ENCODE peak calls at places on chromosomes 11 and 22, in eight cellular contexts. N is tibial artery; J is cardiac fibroblast; T is fibroblast of lung; Z is activated CD8-positive, alpha-beta T cell treated with anti-CD3 and anti-CD28 coated beads for 36 hours; X is fibroblast of pulmonary artery; O is PC-3; B is mucosa of descending colon. M is an unnamed sample.

GRCh38 chr11:100354736-100355135 is 332.4 kb upstream of the ARHGAP42 start:
- DNase-seq in B (no peak), J (no peak), T (no peak), O (peak; percentile 52), N (no peak), X (no peak), Z (no peak), M (no peak)

GRCh38 chr11:85042368-85042767 is 584.8 kb downstream of the DLG2 start:
- DNase-seq in X (no peak), J (no peak), N (no peak), B (no peak), Z (no peak), T (no peak), O (no peak), M (no peak)

GRCh38 chr11:62493801-62494200 is 52.8 kb downstream of the AHNAK start:
- DNase-seq in B (no peak), N (no peak), X (no peak), T (no peak), O (no peak), J (no peak), Z (no peak), M (no peak)

GRCh38 chr11:62242021-62242420 is at the start of gene SCGB1D2:
- DNase-seq in O (peak; percentile 94), Z (no peak), T (no peak), B (peak; percentile 1), N (no peak), J (no peak), X (no peak), M (no peak)

GRCh38 chr22:47210112-47210657 is 447.7 kb downstream of the TBC1D22A start:
- DNase-seq in N (no peak), J (no peak), O (no peak), B (no peak), Z (no peak), X (no peak), T (no peak), M (no peak)

GRCh38 chr11:57311109-57311936 is 13.4 kb downstream of the TNKS1BP1 start:
- DNase-seq in Z (peak; percentile 90), T (peak; percentile 99), O (peak; percentile 96), J (peak; percentile 98), B (peak; percentile 92), X (peak; percentile 98), N (peak; percentile 97), M (peak; percentile 93)

GRCh38 chr11:115941481-115941993 is 437.3 kb upstream of the CADM1 start:
- DNase-seq in X (peak; percentile 77), Z (peak; percentile 9), T (peak; percentile 93), N (peak; percentile 40), O (peak; percentile 39), J (peak; percentile 87), B (peak; percentile 29), M (no peak)

GRCh38 chr11:105706025-105706530 is 96.2 kb downstream of the GRIA4 start:
- DNase-seq in X (no peak), N (no peak), Z (no peak), T (no peak), J (no peak), B (no peak), O (no peak), M (no peak)

GRCh38 chr11:19472679-19473078 is 231.9 kb upstream of the E2F8 start:
- DNase-seq in B (no peak), Z (no peak), X (peak; percentile 40), T (no peak), J (peak; percentile 50), N (no peak), O (no peak), M (no peak)

GRCh38 chr11:63520606-63521170 is 14.8 kb downstream of the LGALS12 start:
- DNase-seq in O (peak; percentile 54), Z (no peak), B (no peak), X (no peak), N (no peak), T (no peak), J (peak; percentile 7), M (no peak)

GRCh38 chr11:22711880-22712279 is 45.5 kb downstream of the GAS2 start:
- DNase-seq in B (peak; percentile 86), O (no peak), T (no peak), N (no peak), Z (no peak), X (peak; percentile 4), J (peak; percentile 1), M (no peak)

GRCh38 chr11:4025248-4025956 is 69.2 kb upstream of the RRM1 start:
- DNase-seq in X (peak; percentile 93), B (no peak), T (peak; percentile 80), O (no peak), N (no peak), Z (no peak), J (peak; percentile 77), M (no peak)

GRCh38 chr11:110098645-110099044 is 5.5 kb downstream of the ZC3H12C start:
- DNase-seq in B (no peak), J (no peak), O (peak; percentile 85), N (no peak), X (no peak), T (no peak), Z (no peak), M (no peak)

GRCh38 chr11:82776377-82776776 is 42.7 kb upstream of the FAM181B start:
- DNase-seq in Z (no peak), X (no peak), T (no peak), O (peak; percentile 63), J (peak; percentile 2), N (no peak), B (no peak), M (no peak)

GRCh38 chr11:94676769-94677168 is 91.4 kb upstream of the AMOTL1 start:
- DNase-seq in N (no peak), O (peak; percentile 24), Z (no peak), X (no peak), B (no peak), J (no peak), T (no peak), M (no peak)

GRCh38 chr11:43942651-43943356 is 367 bp downstream of the C11orf96 start:
- DNase-seq in B (no peak), X (peak; percentile 58), O (peak; percentile 2), N (no peak), Z (peak; percentile 15), T (peak; percentile 41), J (peak; percentile 51), M (no peak)

GRCh38 chr11:68214173-68215086 is 1.3 kb upstream of the KMT5B start:
- DNase-seq in N (peak; percentile 26), X (no peak), B (peak; percentile 27), T (peak; percentile 12), J (no peak), Z (peak; percentile 23), O (no peak), M (peak; percentile 56)

GRCh38 chr11:112439614-112440013 is 179.0 kb upstream of the PLET1 start:
- DNase-seq in B (no peak), X (no peak), Z (no peak), J (no peak), N (no peak), O (no peak), T (no peak), M (no peak)

GRCh38 chr11:69333149-69333710 is 39.3 kb downstream of the MYEOV start:
- DNase-seq in T (no peak), X (no peak), N (no peak), O (no peak), Z (no peak), B (no peak), J (no peak), M (no peak)

GRCh38 chr11:16956538-16957153 is 57.6 kb downstream of the PLEKHA7 start:
- DNase-seq in B (no peak), N (no peak), J (no peak), Z (no peak), O (peak; percentile 79), T (no peak), X (no peak), M (no peak)

GRCh38 chr11:28759311-28759710 is 651.1 kb downstream of the METTL15 start:
- DNase-seq in N (no peak), X (peak; percentile 70), J (peak; percentile 56), O (peak; percentile 83), Z (no peak), B (peak; percentile 19), T (no peak), M (no peak)

GRCh38 chr11:73157141-73158010 is 15.3 kb upstream of the FCHSD2 start:
- DNase-seq in B (peak; percentile 24), O (no peak), X (peak; percentile 70), J (peak; percentile 71), T (peak; percentile 65), Z (peak; percentile 16), N (peak; percentile 45), M (peak; percentile 75)

GRCh38 chr11:130390071-130390758 is 38.2 kb downstream of the ADAMTS8 start:
- DNase-seq in J (peak; percentile 82), N (no peak), O (peak; percentile 78), X (peak; percentile 78), B (peak; percentile 24), Z (no peak), T (peak; percentile 88), M (no peak)

GRCh38 chr22:40818192-40818746 is 877 bp downstream of the SLC25A17 start:
- DNase-seq in J (no peak), X (no peak), N (no peak), Z (no peak), O (peak; percentile 3), T (no peak), B (no peak), M (no peak)

GRCh38 chr11:59857444-59858434 is 8.5 kb downstream of the TCN1 start:
- DNase-seq in X (peak; percentile 35), N (no peak), Z (peak; percentile 26), B (no peak), O (peak; percentile 60), J (peak; percentile 45), T (no peak), M (no peak)

GRCh38 chr22:22881116-22882032 is 6.2 kb upstream of the IGLL5 start:
- DNase-seq in J (no peak), Z (no peak), N (no peak), X (no peak), O (no peak), B (no peak), T (no peak), M (peak; percentile 56)

GRCh38 chr22:25452116-25452700 is 112.3 kb upstream of the GRK3 start:
- DNase-seq in N (no peak), B (no peak), Z (no peak), T (peak; percentile 26), O (no peak), J (peak; percentile 13), X (peak; percentile 20), M (no peak)

GRCh38 chr11:597166-597725 is 18.5 kb downstream of the IRF7 start:
- DNase-seq in J (no peak), Z (no peak), B (no peak), N (no peak), O (no peak), T (no peak), X (no peak), M (no peak)
- TF ChIP-seq CTCF in J (peak; percentile 5), Z (no peak), B (no peak), N (no peak), O (peak; percentile 30), T (no peak), X (no peak), M (no peak)

GRCh38 chr11:7591992-7592391 is 78.2 kb downstream of the PPFIBP2 start:
- DNase-seq in Z (no peak), J (no peak), O (no peak), T (no peak), B (no peak), X (no peak), N (no peak), M (no peak)
- TF ChIP-seq CTCF in Z (no peak), J (no peak), O (no peak), T (no peak), B (no peak), X (no peak), N (no peak), M (no peak)

GRCh38 chr11:58576792-58577440 is 1.3 kb upstream of the LPXN start:
- DNase-seq in T (peak; percentile 62), B (no peak), O (peak; percentile 44), Z (peak; percentile 35), X (peak; percentile 62), N (no peak), J (peak; percentile 73), M (no peak)
- TF ChIP-seq CTCF in T (peak; percentile 49), B (no peak), O (peak; percentile 72), Z (peak; percentile 66), X (peak; percentile 53), N (peak; percentile 33), J (peak; percentile 43), M (peak; percentile 37)

GRCh38 chr11:125305346-125305745 is 140.8 kb downstream of the PKNOX2 start:
- DNase-seq in T (no peak), O (no peak), B (no peak), X (no peak), N (no peak), Z (no peak), J (no peak), M (no peak)
- TF ChIP-seq CTCF in T (no peak), O (no peak), B (no peak), X (no peak), N (no peak), Z (no peak), J (no peak), M (no peak)